ENCODE peak calls at places on chromosomes 4 and X, in five cellular contexts. I is lung, P is AG09319, M is RCC 7860, B is SW 1271. G is an unnamed sample.

GRCh38 chrX:119734897-119735339 is 23.5 kb upstream of the SOWAHD start:
- DNase-seq in I (peak; percentile 35), P (no peak), M (no peak), B (no peak), G (no peak)

GRCh38 chr4:158958489-158959270 is 144.2 kb upstream of the RAPGEF2 start:
- DNase-seq in I (no peak), P (no peak), M (no peak), B (no peak), G (no peak)

GRCh38 chrX:83630662-83631061 is 122.6 kb downstream of the POU3F4 start:
- DNase-seq in I (no peak), P (no peak), M (no peak), B (no peak), G (no peak)

GRCh38 chrX:18984381-18985185 is 669 bp upstream of the PHKA2 start:
- DNase-seq in I (peak; percentile 84), P (peak; percentile 27), M (peak; percentile 61), B (no peak), G (peak; percentile 76)

GRCh38 chr4:108742451-108742850 is 20.4 kb downstream of the ETNPPL start:
- DNase-seq in I (no peak), P (no peak), M (no peak), B (no peak), G (no peak)

GRCh38 chrX:123084797-123085196 is 99.3 kb upstream of the GRIA3 start:
- DNase-seq in I (no peak), P (no peak), M (peak; percentile 22), B (no peak), G (no peak)

GRCh38 chr4:56874918-56875317 is 32.8 kb upstream of the REST start:
- DNase-seq in I (no peak), P (no peak), M (no peak), B (no peak), G (no peak)

GRCh38 chr4:15893967-15894366 is 44.6 kb downstream of the FGFBP1 start:
- DNase-seq in I (peak; percentile 34), P (peak; percentile 72), M (peak; percentile 98), B (no peak), G (no peak)

GRCh38 chr4:12633058-12633651 is 851.0 kb downstream of the RAB28 start:
- DNase-seq in I (peak; percentile 69), P (peak; percentile 0), M (peak; percentile 42), B (no peak), G (peak; percentile 79)

GRCh38 chr4:75069493-75070074 is 136.7 kb downstream of the PARM1 start:
- DNase-seq in I (no peak), P (no peak), M (no peak), B (no peak), G (no peak)

GRCh38 chr4:102601586-102602227 is 100.5 kb downstream of the NFKB1 start:
- DNase-seq in I (no peak), P (no peak), M (no peak), B (no peak), G (no peak)

GRCh38 chrX:78958419-78959116 is 13.4 kb downstream of the P2RY10 start:
- DNase-seq in I (no peak), P (no peak), M (no peak), B (no peak), G (no peak)

GRCh38 chrX:114165537-114165936 is 418.3 kb upstream of the HTR2C start:
- DNase-seq in I (no peak), P (no peak), M (no peak), B (no peak), G (no peak)

GRCh38 chr4:98630804-98631454 is 27.5 kb downstream of the TSPAN5 start:
- DNase-seq in I (no peak), P (no peak), M (no peak), B (no peak), G (no peak)

GRCh38 chrX:48781705-48782104 is 4.7 kb upstream of the GATA1 start:
- DNase-seq in I (no peak), P (no peak), M (no peak), B (no peak), G (no peak)

GRCh38 chr4:79338148-79338547 is 12.3 kb upstream of the NAA11 start:
- DNase-seq in I (no peak), P (no peak), M (no peak), B (no peak), G (no peak)

GRCh38 chr4:158080354-158080753 is 92.5 kb downstream of the GASK1B start:
- DNase-seq in I (no peak), P (no peak), M (no peak), B (no peak), G (no peak)

GRCh38 chrX:126064901-126065541 is 101.1 kb downstream of the DCAF12L2 start:
- DNase-seq in I (no peak), P (no peak), M (no peak), B (no peak), G (no peak)

GRCh38 chr4:11529625-11530201 is 101.0 kb upstream of the HS3ST1 start:
- DNase-seq in I (no peak), P (no peak), M (no peak), B (no peak), G (no peak)

GRCh38 chr4:126757219-126757618 is 875.5 kb upstream of the INTU start:
- DNase-seq in I (no peak), P (no peak), M (no peak), B (no peak), G (no peak)

GRCh38 chr4:138235419-138235952 is 6.7 kb downstream of the SLC7A11 start:
- DNase-seq in I (no peak), P (peak; percentile 92), M (peak; percentile 69), B (peak; percentile 37), G (no peak)

GRCh38 chrX:140507223-140507981 is 2.5 kb upstream of the SOX3 start:
- DNase-seq in I (no peak), P (no peak), M (no peak), B (no peak), G (no peak)

GRCh38 chr4:138097912-138098600 is 144.1 kb downstream of the SLC7A11 start:
- DNase-seq in I (no peak), P (no peak), M (no peak), B (no peak), G (no peak)

GRCh38 chr4:180814875-180815417 is 1428.3 kb upstream of the TENM3 start:
- DNase-seq in I (no peak), P (no peak), M (no peak), B (no peak), G (no peak)

GRCh38 chrX:101550825-101551767 is 749 bp downstream of the ARMCX1 start:
- DNase-seq in I (peak; percentile 49), P (no peak), M (no peak), B (no peak), G (peak; percentile 15)

GRCh38 chr4:42655921-42656735 is 777 bp downstream of the ATP8A1 start:
- DNase-seq in I (peak; percentile 51), P (no peak), M (no peak), B (no peak), G (peak; percentile 45)

GRCh38 chrX:10794203-10794630 is 173.8 kb upstream of the MID1 start:
- DNase-seq in I (no peak), P (no peak), M (no peak), B (no peak), G (no peak)

GRCh38 chr4:79864470-79865190 is 208.4 kb downstream of the ANTXR2 start:
- DNase-seq in I (no peak), P (no peak), M (no peak), B (no peak), G (no peak)

GRCh38 chr4:40995850-40996249 is 218.5 kb downstream of the APBB2 start:
- DNase-seq in I (no peak), P (no peak), M (peak; percentile 67), B (no peak), G (no peak)

GRCh38 chrX:41730101-41730500 is 6.1 kb downstream of the GPR82 start:
- DNase-seq in I (no peak), P (no peak), M (no peak), B (no peak), G (no peak)

GRCh38 chr4:176451441-176451840 is 131.7 kb downstream of the SPCS3 start:
- DNase-seq in I (no peak), P (no peak), M (no peak), B (no peak), G (no peak)

GRCh38 chr4:147453561-147454141 is 27.2 kb upstream of the EDNRA start:
- DNase-seq in I (no peak), P (peak; percentile 12), M (no peak), B (no peak), G (no peak)

GRCh38 chrX:118545510-118545909 is 49.9 kb downstream of the DOCK11 start:
- DNase-seq in I (no peak), P (no peak), M (no peak), B (no peak), G (no peak)

GRCh38 chr4:181959121-181959520 is 284.1 kb upstream of the TENM3 start:
- DNase-seq in I (no peak), P (no peak), M (peak; percentile 82), B (peak; percentile 7), G (no peak)

GRCh38 chr4:3784469-3785291 is 18.5 kb downstream of the ADRA2C start:
- DNase-seq in I (no peak), P (no peak), M (no peak), B (no peak), G (no peak)

GRCh38 chr4:12359420-12359819 is 930.7 kb upstream of the HS3ST1 start:
- DNase-seq in I (no peak), P (no peak), M (no peak), B (no peak), G (no peak)

GRCh38 chrX:40908026-40908425 is 172.7 kb upstream of the MED14 start:
- DNase-seq in I (no peak), P (no peak), M (peak; percentile 39), B (no peak), G (no peak)

GRCh38 chr4:3790006-3790561 is 23.9 kb downstream of the ADRA2C start:
- DNase-seq in I (no peak), P (no peak), M (no peak), B (no peak), G (no peak)

GRCh38 chrX:132786217-132786616 is 172.2 kb downstream of the HS6ST2 start:
- DNase-seq in I (no peak), P (no peak), M (no peak), B (no peak), G (no peak)

G was measured in prostate gland.